ENCODE peak calls at places on chromosomes 3 and 15, in nine cellular contexts. D is upper lobe of left lung, O is BJ, W is AG04450, H is K562, X is fibroblast of pulmonary artery, R is left lung, P is astrocyte, S is osteocyte. L is an unnamed sample.

GRCh38 chr3:157240413-157240812 is 80.5 kb upstream of the CCNL1 start:
- DNase-seq in D (no peak), O (no peak), W (no peak), H (no peak), X (peak), R (no peak), P (no peak), S (no peak), L (no peak)

GRCh38 chr3:71972031-71972430 is 187.1 kb upstream of the PROK2 start:
- DNase-seq in D (no peak), O (no peak), W (no peak), H (no peak), X (no peak), R (no peak), P (no peak), S (no peak), L (peak)

GRCh38 chr15:50881121-50882048 is 27.1 kb upstream of the AP4E1 start:
- DNase-seq in D (peak), O (no peak), W (no peak), H (no peak), X (no peak), R (no peak), P (peak), S (no peak), L (no peak)

GRCh38 chr3:45958333-45958791 is 15.1 kb downstream of the CXCR6 start:
- DNase-seq in D (no peak), O (peak), W (no peak), H (no peak), X (no peak), R (no peak), P (peak), S (no peak), L (no peak)

GRCh38 chr3:53617893-53618523 is 123.6 kb downstream of the CACNA1D start:
- DNase-seq in D (no peak), O (no peak), W (no peak), H (no peak), X (no peak), R (no peak), P (no peak), S (peak), L (no peak)

GRCh38 chr3:145849115-145849514 is 311.9 kb downstream of the PLOD2 start:
- DNase-seq in D (no peak), O (no peak), W (no peak), H (no peak), X (peak), R (no peak), P (no peak), S (no peak), L (no peak)

GRCh38 chr3:114623420-114624046 is 329.7 kb downstream of the TIGIT start:
- DNase-seq in D (no peak), O (no peak), W (no peak), H (no peak), X (no peak), R (no peak), P (no peak), S (no peak), L (no peak)

GRCh38 chr3:127676921-127677351 is 4.2 kb downstream of the ABTB1 start:
- DNase-seq in D (peak), O (no peak), W (no peak), H (no peak), X (no peak), R (peak), P (no peak), S (no peak), L (no peak)

GRCh38 chr3:149621218-149622005 is 36.4 kb downstream of the WWTR1 start:
- DNase-seq in D (no peak), O (peak), W (peak), H (no peak), X (peak), R (no peak), P (peak), S (no peak), L (peak)

GRCh38 chr3:73479325-73479724 is 145.4 kb downstream of the PDZRN3 start:
- DNase-seq in D (no peak), O (no peak), W (no peak), H (no peak), X (no peak), R (no peak), P (no peak), S (no peak), L (no peak)

GRCh38 chr3:176302271-176302670 is 895.0 kb downstream of the TBL1XR1 start:
- DNase-seq in D (no peak), O (no peak), W (no peak), H (no peak), X (no peak), R (no peak), P (no peak), S (no peak), L (no peak)

GRCh38 chr3:14460342-14461005 is 58.1 kb downstream of the SLC6A6 start:
- DNase-seq in D (peak), O (peak), W (peak), H (no peak), X (peak), R (no peak), P (peak), S (no peak), L (peak)

GRCh38 chr3:31384117-31384516 is 148.6 kb upstream of the STT3B start:
- DNase-seq in D (no peak), O (no peak), W (no peak), H (no peak), X (no peak), R (no peak), P (peak), S (no peak), L (no peak)

GRCh38 chr15:85579957-85580694 is 199.7 kb downstream of the AKAP13 start:
- DNase-seq in D (peak), O (no peak), W (no peak), H (no peak), X (peak), R (no peak), P (peak), S (no peak), L (no peak)

GRCh38 chr3:5090197-5090596 is 31.9 kb upstream of the ARL8B start:
- DNase-seq in D (no peak), O (no peak), W (no peak), H (no peak), X (no peak), R (no peak), P (no peak), S (no peak), L (no peak)

GRCh38 chr3:41307065-41307464 is 107.8 kb downstream of the CTNNB1 start:
- DNase-seq in D (no peak), O (no peak), W (no peak), H (no peak), X (no peak), R (no peak), P (no peak), S (no peak), L (no peak)

GRCh38 chr15:62440310-62440709 is 275.2 kb upstream of the C2CD4B start:
- DNase-seq in D (no peak), O (no peak), W (no peak), H (no peak), X (no peak), R (no peak), P (no peak), S (no peak), L (no peak)

GRCh38 chr3:72245183-72245811 is 460.3 kb upstream of the PROK2 start:
- DNase-seq in D (peak), O (no peak), W (no peak), H (no peak), X (peak), R (no peak), P (no peak), S (no peak), L (no peak)

GRCh38 chr3:104952160-104952559 is 414.5 kb upstream of the ALCAM start:
- DNase-seq in D (no peak), O (no peak), W (no peak), H (no peak), X (no peak), R (no peak), P (no peak), S (no peak), L (no peak)

GRCh38 chr3:194928831-194929594 is 243.3 kb downstream of the FAM43A start:
- DNase-seq in D (no peak), O (no peak), W (no peak), H (peak), X (peak), R (no peak), P (no peak), S (no peak), L (no peak)

GRCh38 chr15:59501531-59502113 is 63.6 kb downstream of the FAM81A start:
- DNase-seq in D (peak), O (no peak), W (no peak), H (peak), X (peak), R (no peak), P (peak), S (no peak), L (no peak)

GRCh38 chr3:107211608-107212007 is 165.6 kb upstream of the CCDC54 start:
- DNase-seq in D (no peak), O (no peak), W (no peak), H (no peak), X (no peak), R (no peak), P (no peak), S (no peak), L (no peak)
- TF ChIP-seq CTCF in D (no peak), O (no peak), W (no peak), H (no peak), X (no peak), R (no peak), P (no peak), S (no peak), L (no peak)

GRCh38 chr3:94336076-94336741 is 273.3 kb downstream of the NSUN3 start:
- DNase-seq in D (no peak), O (peak), W (peak), H (no peak), X (peak), R (no peak), P (peak), S (no peak), L (peak)
- TF ChIP-seq CTCF in D (no peak), O (peak), W (peak), H (peak), X (peak), R (peak), P (peak), S (peak), L (peak)

GRCh38 chr3:39180546-39181346 is 11.6 kb downstream of the XIRP1 start:
- DNase-seq in D (peak), O (peak), W (no peak), H (peak), X (peak), R (peak), P (peak), S (no peak), L (no peak)
- TF ChIP-seq CTCF in D (peak), O (peak), W (peak), H (peak), X (peak), R (no peak), P (no peak), S (peak), L (peak)

GRCh38 chr3:171195686-171196085 is 169.2 kb upstream of the SLC2A2 start:
- DNase-seq in D (no peak), O (no peak), W (no peak), H (no peak), X (peak), R (no peak), P (no peak), S (no peak), L (no peak)
- TF ChIP-seq CTCF in D (no peak), O (no peak), W (peak), H (no peak), X (peak), R (no peak), P (peak), S (peak), L (no peak)

L was measured in AG09319.